ENCODE peak calls at places on chromosome 4, in four cellular contexts. P, X, Z and W are unnamed samples.

GRCh38 chr4:179164642-179165338 is 1722.6 kb upstream of the AGA start:
- DNase-seq in P (no peak), X (no peak), Z (peak), W (no peak)

GRCh38 chr4:2062808-2063524 is 3.8 kb downstream of the NAT8L start:
- DNase-seq in X (no peak), P (no peak), Z (no peak), W (no peak)

GRCh38 chr4:134202136-134202535 is 547 bp upstream of the PABPC4L start:
- DNase-seq in Z (no peak), P (no peak), X (no peak), W (no peak)

GRCh38 chr4:2800691-2801596 is 8.1 kb downstream of the SH3BP2 start:
- DNase-seq in X (peak), P (no peak), Z (no peak), W (peak)

GRCh38 chr4:124253080-124253479 is 459.5 kb downstream of the ANKRD50 start:
- DNase-seq in P (no peak), X (no peak), Z (no peak), W (no peak)

GRCh38 chr4:71472946-71473345 is 134.1 kb downstream of the SLC4A4 start:
- DNase-seq in Z (peak), P (no peak), X (no peak), W (peak)

GRCh38 chr4:177687117-177687516 is 244.9 kb upstream of the AGA start:
- DNase-seq in X (no peak), P (no peak), Z (no peak), W (no peak)

GRCh38 chr4:142778430-142778829 is 67.7 kb downstream of the INPP4B start:
- DNase-seq in Z (no peak), P (no peak), X (no peak), W (peak)

GRCh38 chr4:105712766-105713165 is 4.2 kb downstream of the GSTCD start:
- DNase-seq in P (no peak), Z (peak), X (no peak), W (peak)

DNA sequence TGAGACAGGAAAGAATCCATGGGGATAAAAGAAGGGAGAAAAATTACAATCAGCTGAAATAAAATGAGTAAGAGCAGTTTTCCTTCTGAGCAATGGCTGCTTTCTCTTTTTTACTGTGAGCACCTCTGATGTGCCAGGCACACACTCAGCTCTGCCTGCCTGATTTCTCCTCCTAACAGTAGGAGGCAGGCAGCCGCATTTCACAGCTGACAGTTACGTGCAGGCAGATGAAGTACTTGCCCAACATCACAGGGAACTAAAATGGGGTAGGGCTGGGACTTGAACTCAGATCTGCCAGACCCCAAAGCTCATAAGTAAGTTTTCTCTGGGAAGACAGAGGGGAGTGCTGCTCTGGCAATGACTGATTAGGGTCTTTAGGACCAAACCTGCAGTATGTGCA is 54.6 kb downstream of the C4orf50 start:
- DNase-seq in Z (no peak), P (no peak), X (no peak), W (no peak)
- TF ChIP-seq CTCF in Z (no peak), P (no peak), X (no peak), W (no peak)

GRCh38 chr4:6891436-6892170 is 18.0 kb upstream of the TBC1D14 start:
- DNase-seq in X (no peak), P (no peak), Z (no peak), W (no peak)

GRCh38 chr4:6893449-6894085 is 16.1 kb upstream of the TBC1D14 start:
- DNase-seq in Z (no peak), X (no peak), P (no peak), W (no peak)

GRCh38 chr4:6894086-6894478 is 15.5 kb upstream of the TBC1D14 start:
- DNase-seq in P (no peak), Z (no peak), X (no peak), W (no peak)

GRCh38 chr4:6892909-6893202 is 16.8 kb upstream of the TBC1D14 start:
- DNase-seq in X (no peak), Z (no peak), P (no peak), W (no peak)

DNA sequence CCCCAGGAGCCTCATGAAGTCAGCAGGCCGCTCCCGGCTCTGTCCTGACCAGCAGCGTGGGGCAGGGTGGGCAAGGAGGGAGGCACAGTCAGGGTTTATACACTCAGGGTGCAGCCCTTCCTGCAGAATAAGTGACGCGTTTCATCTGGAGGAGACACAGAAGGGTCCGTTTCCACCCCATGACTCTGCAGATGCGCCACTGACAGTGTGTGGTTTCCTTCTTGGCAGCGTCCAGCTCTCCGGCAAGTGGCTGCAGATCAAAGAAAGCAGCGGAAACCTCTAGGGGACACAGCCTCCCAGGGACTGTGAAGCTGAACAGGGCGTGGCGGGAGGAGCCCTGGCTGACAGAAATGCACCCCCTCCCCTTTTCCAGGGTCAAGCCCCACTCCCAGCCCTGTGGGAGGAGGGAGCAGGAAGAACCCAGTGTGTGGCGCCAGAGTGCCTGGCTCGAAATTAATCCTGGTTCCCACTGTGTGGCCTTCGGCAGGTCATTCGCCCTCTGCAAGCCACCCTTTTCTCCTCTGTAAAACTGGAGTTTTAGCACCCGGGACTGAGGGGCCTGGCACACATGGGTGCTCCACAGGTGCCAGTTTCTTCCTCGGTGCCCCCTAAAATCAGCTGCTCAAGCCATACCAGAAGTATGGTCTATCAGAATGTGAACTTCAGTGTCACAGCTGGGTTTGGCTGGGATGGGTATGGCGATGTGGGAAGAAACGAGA is 17.3 kb upstream of the TBC1D14 start:
- DNase-seq in Z (peak), P (no peak), X (no peak), W (no peak)
- TF ChIP-seq CTCF in Z (peak), P (no peak), X (no peak), W (no peak)

GRCh38 chr4:162209706-162210105 is 45.9 kb upstream of the FSTL5 start:
- DNase-seq in P (no peak), Z (no peak), X (no peak), W (no peak)
- TF ChIP-seq CTCF in P (no peak), Z (no peak), X (no peak), W (no peak)

GRCh38 chr4:77047037-77047436 is 28.8 kb downstream of the CCNI start:
- DNase-seq in X (no peak), P (no peak), Z (peak), W (peak)
- TF ChIP-seq CTCF in X (peak), P (peak), Z (peak), W (peak)